ENCODE peak calls at places on chromosome 7, in nine cellular contexts. G, B, J, H, K, Y, P, N and X are unnamed samples.

GRCh38 chr7:130178251-130178650 is 27.0 kb downstream of the TMEM209 start:
- DNase-seq in G (no peak), B (no peak), J (no peak), H (no peak), K (no peak), Y (no peak), P (no peak), N (no peak), X (no peak)

GRCh38 chr7:106448992-106449859 is 164.4 kb upstream of the NAMPT start:
- DNase-seq in G (no peak), B (no peak), J (no peak), H (no peak), K (no peak), Y (no peak), P (no peak), N (no peak), X (no peak)

GRCh38 chr7:80087051-80087767 is 47.4 kb upstream of the GNAI1 start:
- DNase-seq in G (peak), B (no peak), J (no peak), H (no peak), K (no peak), Y (no peak), P (peak), N (peak), X (no peak)

GRCh38 chr7:98293746-98294145 is 12.3 kb downstream of the BRI3 start:
- DNase-seq in G (no peak), B (no peak), J (no peak), H (no peak), K (no peak), Y (no peak), P (no peak), N (no peak), X (no peak)

GRCh38 chr7:89777499-89777898 is 376.8 kb upstream of the STEAP1 start:
- DNase-seq in G (no peak), B (no peak), J (no peak), H (no peak), K (no peak), Y (no peak), P (no peak), N (no peak), X (no peak)

GRCh38 chr7:17625038-17625437 is 315.3 kb downstream of the SNX13 start:
- DNase-seq in G (no peak), B (no peak), J (no peak), H (no peak), K (no peak), Y (no peak), P (peak), N (peak), X (no peak)

GRCh38 chr7:134826105-134826504 is 46.7 kb downstream of the CALD1 start:
- DNase-seq in G (no peak), B (no peak), J (no peak), H (no peak), K (no peak), Y (no peak), P (peak), N (peak), X (no peak)

GRCh38 chr7:73671857-73672445 is 4.3 kb downstream of the VPS37D start:
- DNase-seq in G (no peak), B (no peak), J (no peak), H (no peak), K (no peak), Y (no peak), P (no peak), N (no peak), X (no peak)

GRCh38 chr7:134842062-134842461 is 62.6 kb downstream of the CALD1 start:
- DNase-seq in G (no peak), B (no peak), J (no peak), H (no peak), K (no peak), Y (no peak), P (no peak), N (peak), X (no peak)

GRCh38 chr7:151372612-151373265 is 31.1 kb downstream of the NUB1 start:
- DNase-seq in G (no peak), B (no peak), J (no peak), H (no peak), K (no peak), Y (no peak), P (no peak), N (no peak), X (no peak)